ENCODE peak calls at places on chromosome 1, in eight cellular contexts. S, D, E, J, H, L, B and N are unnamed samples.

GRCh38 chr1:172085372-172085771 is 244.1 kb downstream of the DNM3 start:
- DNase-seq in J (no peak), B (no peak), D (no peak), L (no peak), H (no peak), S (no peak), E (no peak), N (no peak)

GRCh38 chr1:177873238-177873637 is 96.6 kb downstream of the SEC16B start:
- DNase-seq in S (peak; percentile 92), D (no peak), L (no peak), E (no peak), H (peak; percentile 94), J (no peak), B (no peak), N (no peak)

GRCh38 chr1:156882543-156882942 is 11.0 kb upstream of the PEAR1 start:
- DNase-seq in J (no peak), L (no peak), S (no peak), E (no peak), D (no peak), B (no peak), H (no peak), N (no peak)

GRCh38 chr1:2132222-2133038 is 62.1 kb downstream of the FAAP20 start:
- DNase-seq in E (peak; percentile 42), D (no peak), S (peak; percentile 67), L (no peak), H (peak; percentile 86), B (no peak), J (no peak), N (no peak)

GRCh38 chr1:234768569-234769283 is 158.7 kb upstream of the IRF2BP2 start:
- DNase-seq in E (no peak), B (no peak), L (peak; percentile 50), J (no peak), D (no peak), H (no peak), S (no peak), N (no peak)

GRCh38 chr1:168923521-168924136 is 182.9 kb upstream of the ATP1B1 start:
- DNase-seq in H (no peak), E (no peak), D (no peak), B (no peak), S (no peak), J (no peak), L (no peak), N (no peak)

GRCh38 chr1:87134061-87134460 is 194.6 kb upstream of the LMO4 start:
- DNase-seq in D (no peak), L (no peak), B (no peak), E (no peak), H (no peak), S (no peak), J (no peak), N (no peak)

GRCh38 chr1:226635456-226635941 is 86.9 kb downstream of the STUM start:
- DNase-seq in B (no peak), J (no peak), H (no peak), L (no peak), D (no peak), S (no peak), E (no peak), N (no peak)

GRCh38 chr1:72283204-72284083 is 1.1 kb upstream of the NEGR1 start:
- DNase-seq in E (peak; percentile 42), D (peak; percentile 36), H (peak; percentile 61), B (peak; percentile 26), L (peak; percentile 1), S (peak; percentile 88), J (peak; percentile 19), N (peak; percentile 9)

GRCh38 chr1:196464545-196464944 is 143.7 kb downstream of the KCNT2 start:
- DNase-seq in S (peak; percentile 75), L (no peak), H (peak; percentile 49), E (no peak), J (no peak), B (no peak), D (no peak), N (no peak)

GRCh38 chr1:183019860-183020259 is 3.4 kb upstream of the LAMC1 start:
- DNase-seq in H (peak; percentile 52), D (peak; percentile 32), E (no peak), S (peak; percentile 48), L (no peak), B (peak; percentile 36), J (no peak), N (no peak)

GRCh38 chr1:48823161-48823560 is 46.5 kb upstream of the BEND5 start:
- DNase-seq in H (no peak), S (no peak), D (no peak), J (no peak), L (no peak), E (no peak), B (no peak), N (no peak)

GRCh38 chr1:65149391-65149729 is 1.4 kb downstream of the AK4 start:
- DNase-seq in E (no peak), S (no peak), B (no peak), D (no peak), J (no peak), L (no peak), H (peak; percentile 30), N (no peak)

GRCh38 chr1:92356956-92357355 is 58.1 kb downstream of the RPAP2 start:
- DNase-seq in L (no peak), H (peak; percentile 91), J (no peak), E (no peak), D (no peak), B (no peak), S (peak; percentile 89), N (no peak)

GRCh38 chr1:117268926-117269378 is 58.2 kb upstream of the VTCN1 start:
- DNase-seq in D (peak; percentile 74), S (no peak), L (no peak), H (no peak), E (no peak), J (no peak), B (peak; percentile 64), N (no peak)

GRCh38 chr1:20142001-20142710 is 3.0 kb downstream of the PLA2G2F start:
- DNase-seq in L (no peak), D (no peak), J (no peak), E (no peak), S (no peak), B (no peak), H (no peak), N (no peak)

GRCh38 chr1:30870035-30870434 is 38.5 kb downstream of the SDC3 start:
- DNase-seq in H (no peak), J (no peak), E (no peak), L (no peak), B (no peak), S (no peak), D (no peak), N (no peak)

GRCh38 chr1:1892079-1892762 is 1.3 kb upstream of the GNB1 start:
- DNase-seq in B (peak; percentile 81), J (no peak), E (no peak), S (peak; percentile 20), L (no peak), D (no peak), H (no peak), N (no peak)

GRCh38 chr1:39805385-39805784 is 16.7 kb upstream of the BMP8B start:
- DNase-seq in H (no peak), D (no peak), S (no peak), J (no peak), E (no peak), L (no peak), B (no peak), N (no peak)

GRCh38 chr1:151545542-151545941 is 5.4 kb downstream of the TUFT1 start:
- DNase-seq in L (no peak), H (no peak), E (no peak), D (no peak), B (no peak), J (no peak), S (no peak), N (no peak)

GRCh38 chr1:156063997-156064285 is 3.0 kb downstream of the RAB25 start:
- DNase-seq in S (no peak), L (no peak), B (no peak), D (no peak), E (no peak), H (peak; percentile 25), J (no peak), N (no peak)

DNA sequence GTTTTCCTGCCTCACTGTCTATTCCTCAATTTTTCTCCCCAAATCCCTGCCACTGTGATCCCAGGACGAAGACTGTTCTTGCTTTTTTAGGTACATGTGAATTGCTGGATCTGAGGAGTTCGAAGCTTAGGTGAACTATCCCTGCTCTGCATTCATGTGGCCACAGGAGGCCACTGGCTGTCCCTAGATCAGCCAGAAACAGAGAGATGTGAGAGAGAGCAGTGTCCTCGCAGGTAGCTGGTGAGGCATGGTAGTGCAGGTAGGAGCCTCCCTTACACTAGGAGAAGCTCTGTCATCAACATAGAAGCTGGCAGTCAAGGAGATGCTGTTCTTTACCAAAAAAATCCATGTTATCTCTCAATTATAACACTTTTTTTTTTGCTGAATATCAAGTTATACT is 71.5 kb downstream of the USP24 start:
- DNase-seq in S (no peak), H (no peak), J (no peak), D (no peak), E (no peak), B (no peak), L (peak; percentile 31), N (no peak)
- TF ChIP-seq CTCF in S (no peak), H (no peak), J (no peak), D (peak; percentile 18), E (peak; percentile 46), B (no peak), L (peak; percentile 12), N (peak; percentile 26)

GRCh38 chr1:100834779-100835645 is 59.6 kb downstream of the EXTL2 start:
- DNase-seq in H (peak; percentile 40), D (no peak), S (no peak), J (peak; percentile 10), B (no peak), L (peak; percentile 47), E (no peak), N (peak; percentile 16)
- TF ChIP-seq CTCF in H (peak; percentile 50), D (no peak), S (peak; percentile 34), J (no peak), B (no peak), L (peak; percentile 60), E (peak; percentile 55), N (peak; percentile 37)

DNA sequence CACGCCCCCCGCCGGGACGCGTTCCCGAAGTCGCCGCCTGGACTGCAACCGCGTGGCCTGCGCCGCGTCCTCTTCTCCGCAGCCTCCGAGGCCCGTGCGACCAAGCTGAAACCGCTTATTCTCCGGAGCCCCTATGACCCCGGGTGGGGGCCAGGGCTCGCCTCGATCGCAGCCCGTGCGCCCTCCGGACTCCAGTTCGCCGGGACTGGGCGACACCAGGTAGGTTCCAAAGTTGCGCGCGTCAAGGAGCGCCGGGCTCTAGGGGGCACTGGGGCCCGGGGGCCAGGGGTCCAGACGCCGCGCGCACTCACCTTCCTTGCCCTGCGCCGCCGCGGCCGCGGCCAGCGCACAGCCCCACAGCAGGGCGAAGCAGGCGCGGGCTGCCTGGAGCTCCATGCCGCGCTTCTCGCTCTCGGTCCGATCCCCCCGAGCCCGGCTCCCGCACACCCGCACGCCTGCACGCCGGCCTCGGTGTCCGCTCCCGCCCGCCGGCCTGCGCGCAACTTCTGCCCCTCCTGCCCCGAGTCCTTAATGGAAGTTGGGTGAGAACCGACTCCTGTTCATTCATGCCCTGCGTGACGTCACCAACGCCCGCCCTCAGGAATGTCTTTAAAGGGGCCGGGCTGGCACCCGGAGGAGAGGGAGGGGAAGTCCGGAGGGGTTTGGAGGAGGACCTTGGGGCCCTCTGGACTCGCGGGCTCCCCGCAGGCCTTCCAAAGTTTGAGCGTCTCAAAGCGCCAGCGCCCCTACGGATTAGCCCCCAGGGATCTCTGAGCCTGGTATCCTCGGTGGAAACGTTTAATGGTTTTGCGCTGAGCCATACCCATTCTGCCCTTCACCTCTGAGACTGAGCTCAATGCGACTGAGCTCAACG is at the start of gene EPHA2:
- DNase-seq in B (peak; percentile 92), D (peak; percentile 94), J (no peak), E (peak; percentile 80), H (peak; percentile 63), S (peak; percentile 77), L (no peak), N (no peak)
- TF ChIP-seq CTCF in B (no peak), D (no peak), J (no peak), E (no peak), H (no peak), S (no peak), L (no peak), N (no peak)

GRCh38 chr1:4173731-4174130 is 273.7 kb upstream of the C1orf174 start:
- DNase-seq in B (no peak), H (no peak), L (no peak), E (no peak), J (no peak), S (no peak), D (peak; percentile 2), N (peak; percentile 3)
- TF ChIP-seq CTCF in B (no peak), H (no peak), L (no peak), E (no peak), J (no peak), S (no peak), D (no peak), N (no peak)